ENCODE peak calls at places on chromosomes 16 and 17, in five cellular contexts. V is GM06990, I is left lung, P is HFF-Myc, T is GM13976. Y is an unnamed sample.

GRCh38 chr17:49707608-49708514 is at the start of gene SLC35B1:
- DNase-seq in T (peak; percentile 99), P (peak; percentile 98), V (peak; percentile 97), I (peak; percentile 99), Y (peak; percentile 98)

GRCh38 chr17:44376124-44376523 is 12.5 kb upstream of the FAM171A2 start:
- DNase-seq in I (no peak), T (peak; percentile 79), P (no peak), V (no peak), Y (no peak)

GRCh38 chr17:28644782-28645575 is at the start of gene BLTP2:
- DNase-seq in T (peak; percentile 99), V (peak; percentile 98), P (peak; percentile 64), I (peak; percentile 98), Y (peak; percentile 80)

GRCh38 chr16:74862743-74863244 is 88.2 kb upstream of the FA2H start:
- DNase-seq in I (no peak), P (peak; percentile 27), V (no peak), T (peak; percentile 82), Y (no peak)

GRCh38 chr17:74340470-74341023 is 14.5 kb downstream of the KIF19 start:
- DNase-seq in I (no peak), T (no peak), V (no peak), P (no peak), Y (no peak)

GRCh38 chr17:77494664-77495435 is 354.1 kb downstream of the SEC14L1 start:
- DNase-seq in V (peak; percentile 56), P (no peak), T (peak; percentile 88), I (peak; percentile 73), Y (no peak)

GRCh38 chr16:73212431-73212830 is 164.5 kb upstream of the ZFHX3 start:
- DNase-seq in I (no peak), V (no peak), T (no peak), P (no peak), Y (no peak)

GRCh38 chr16:17076121-17076757 is 394.5 kb downstream of the XYLT1 start:
- DNase-seq in V (no peak), P (no peak), I (no peak), T (peak; percentile 62), Y (no peak)

GRCh38 chr17:41345992-41346391 is 4.6 kb downstream of the KRT33A start:
- DNase-seq in I (no peak), P (no peak), V (no peak), T (no peak), Y (no peak)

GRCh38 chr16:19235478-19235877 is 50.1 kb upstream of the CLEC19A start:
- DNase-seq in P (no peak), I (no peak), T (no peak), V (no peak), Y (no peak)

GRCh38 chr16:86519649-86520316 is 9.5 kb downstream of the FOXF1 start:
- DNase-seq in I (no peak), V (no peak), P (no peak), T (peak; percentile 83), Y (no peak)

GRCh38 chr16:1346422-1347285 is 5.0 kb downstream of the TSR3 start:
- DNase-seq in P (no peak), I (no peak), V (no peak), T (no peak), Y (no peak)

GRCh38 chr17:57256708-57257112 is 387 bp downstream of the MSI2 start:
- DNase-seq in T (no peak), V (peak; percentile 59), P (no peak), I (peak; percentile 37), Y (no peak)

GRCh38 chr16:50367777-50368409 is 895 bp downstream of the BRD7 start:
- DNase-seq in I (no peak), P (no peak), V (no peak), T (no peak), Y (no peak)

GRCh38 chr17:73823684-73824083 is 179.4 kb upstream of the SDK2 start:
- DNase-seq in T (no peak), I (no peak), V (no peak), P (peak; percentile 5), Y (no peak)

GRCh38 chr16:88387941-88388627 is 5.3 kb downstream of the ZNF469 start:
- DNase-seq in P (no peak), V (no peak), T (no peak), I (peak; percentile 76), Y (peak; percentile 64)

GRCh38 chr16:84648595-84649510 is 542 bp downstream of the KLHL36 start:
- DNase-seq in V (peak; percentile 55), P (no peak), I (peak; percentile 63), T (peak; percentile 87), Y (no peak)

GRCh38 chr16:84650062-84650991 is 2.0 kb downstream of the KLHL36 start:
- DNase-seq in P (no peak), V (no peak), T (no peak), I (no peak), Y (no peak)

GRCh38 chr16:84649511-84649861 is 1.2 kb downstream of the KLHL36 start:
- DNase-seq in P (no peak), T (no peak), V (no peak), I (no peak), Y (no peak)

GRCh38 chr16:84643677-84644076 is 4.6 kb upstream of the KLHL36 start:
- DNase-seq in I (no peak), V (no peak), T (no peak), P (no peak), Y (no peak)

DNA sequence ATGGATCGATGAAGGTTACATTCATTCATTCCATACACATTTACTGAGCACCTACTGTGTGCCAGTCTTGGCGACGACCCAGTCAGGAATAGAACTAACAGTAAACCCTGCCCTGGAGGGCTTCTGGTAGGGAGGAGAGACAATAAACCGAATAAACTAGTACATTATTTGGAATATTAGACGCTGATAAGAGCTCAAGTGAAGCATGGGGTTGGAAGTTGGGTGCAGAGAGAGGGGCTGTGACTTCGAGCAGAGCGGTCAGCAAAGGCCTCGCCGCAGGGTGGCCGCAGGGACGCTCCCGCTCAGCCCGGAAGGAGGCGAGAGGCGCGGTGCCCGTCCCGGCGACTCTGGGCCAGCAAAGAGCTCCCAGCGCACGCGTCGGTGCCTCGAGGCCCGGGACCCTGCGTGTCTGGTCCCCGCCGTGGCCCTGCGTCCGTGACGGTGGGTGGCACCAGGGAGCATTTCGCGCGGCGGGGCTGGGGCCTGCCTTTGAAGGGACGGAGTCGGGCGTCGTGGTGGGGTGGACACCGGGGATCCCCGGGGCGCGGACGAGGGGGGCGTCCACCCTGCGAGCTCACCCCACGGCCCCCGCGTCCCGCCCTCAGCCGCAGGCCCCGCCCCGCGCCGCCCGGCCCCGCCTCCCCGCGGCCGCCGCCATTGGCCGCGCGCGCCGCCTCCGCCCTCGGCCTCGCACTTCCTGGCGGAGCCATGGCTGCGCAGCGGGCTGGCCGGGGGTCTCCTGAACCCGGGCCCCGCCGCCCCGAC is at the start of gene KLHL36:
- DNase-seq in T (peak; percentile 97), I (peak; percentile 61), V (peak; percentile 63), P (no peak), Y (no peak)
- TF ChIP-seq CTCF in T (no peak), I (no peak), V (peak; percentile 8), P (no peak), Y (no peak)

GRCh38 chr16:85029413-85029794 is 1.8 kb downstream of the KIAA0513 start:
- DNase-seq in P (no peak), T (peak; percentile 81), I (no peak), V (no peak), Y (no peak)

GRCh38 chr16:85028638-85029412 is 1.2 kb downstream of the KIAA0513 start:
- DNase-seq in V (peak; percentile 20), P (no peak), I (peak; percentile 71), T (peak; percentile 50), Y (no peak)

GRCh38 chr16:85027349-85027967 is at the start of gene KIAA0513:
- DNase-seq in T (peak; percentile 99), I (peak; percentile 95), P (no peak), V (peak; percentile 94), Y (peak; percentile 56)

GRCh38 chr16:85026696-85027095 is 899 bp upstream of the KIAA0513 start:
- DNase-seq in P (no peak), I (no peak), T (no peak), V (no peak), Y (no peak)

GRCh38 chr16:85027968-85028637 is 508 bp downstream of the KIAA0513 start:
- DNase-seq in I (no peak), T (peak; percentile 45), V (no peak), P (no peak), Y (no peak)
- TF ChIP-seq CTCF in I (no peak), T (peak; percentile 44), V (peak; percentile 59), P (no peak), Y (peak; percentile 30)

GRCh38 chr17:69084911-69085310 is 24.2 kb upstream of the ABCA9 start:
- DNase-seq in V (peak; percentile 9), T (no peak), P (no peak), I (no peak), Y (no peak)
- TF ChIP-seq CTCF in V (no peak), T (no peak), P (peak; percentile 31), I (no peak), Y (peak; percentile 51)

GRCh38 chr16:52526429-52526828 is 20.5 kb downstream of the TOX3 start:
- DNase-seq in I (no peak), P (no peak), T (no peak), V (no peak), Y (no peak)

GRCh38 chr16:52526830-52527229 is 20.1 kb downstream of the TOX3 start:
- DNase-seq in P (no peak), T (no peak), I (no peak), V (no peak), Y (no peak)

GRCh38 chr16:52532384-52532783 is 14.6 kb downstream of the TOX3 start:
- DNase-seq in V (no peak), I (no peak), P (no peak), T (no peak), Y (no peak)

GRCh38 chr16:52529226-52529625 is 17.7 kb downstream of the TOX3 start:
- DNase-seq in I (no peak), P (no peak), T (no peak), V (no peak), Y (no peak)

GRCh38 chr16:52528393-52529080 is 18.4 kb downstream of the TOX3 start:
- DNase-seq in T (no peak), P (no peak), I (peak; percentile 73), V (no peak), Y (no peak)
- TF ChIP-seq CTCF in T (no peak), P (no peak), I (no peak), V (no peak), Y (no peak)

GRCh38 chr16:67028555-67029248 is at the start of gene CBFB:
- DNase-seq in I (peak; percentile 93), V (peak; percentile 99), T (peak; percentile 98), P (peak; percentile 52), Y (peak; percentile 61)
- TF ChIP-seq CTCF in I (no peak), V (peak; percentile 22), T (no peak), P (no peak), Y (no peak)

DNA sequence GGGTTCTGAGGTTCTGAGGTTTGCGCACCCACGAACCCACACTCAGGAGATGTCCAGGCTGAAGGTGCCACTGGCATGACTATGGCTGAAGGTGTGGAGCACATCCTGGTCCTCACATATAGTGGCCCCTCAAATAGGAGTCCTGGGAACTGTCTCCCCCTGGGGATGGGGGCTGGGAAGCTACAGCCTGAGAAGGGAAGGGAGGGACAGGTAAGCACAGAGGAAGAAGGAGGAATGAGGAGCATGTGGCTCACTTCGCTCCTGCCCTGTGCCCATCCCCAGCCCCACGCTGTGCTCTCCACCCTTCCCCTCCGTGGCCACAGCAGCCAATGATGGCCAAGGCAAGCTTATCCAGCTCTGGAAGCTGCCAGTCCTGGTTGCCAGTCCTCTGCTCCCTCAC is 123.9 kb upstream of the LHX1 start:
- DNase-seq in V (no peak), I (no peak), T (no peak), P (no peak), Y (no peak)
- TF ChIP-seq CTCF in V (no peak), I (no peak), T (no peak), P (no peak), Y (no peak)

GRCh38 chr16:57775661-57776469 is 26.4 kb downstream of the KIFC3 start:
- DNase-seq in P (no peak), V (no peak), T (no peak), I (no peak), Y (no peak)
- TF ChIP-seq CTCF in P (peak; percentile 14), V (peak; percentile 32), T (no peak), I (no peak), Y (peak; percentile 65)